ENCODE peak calls at places on chromosomes 2 and 18, in seven cellular contexts. R, J, Q, A, H, Z and F are unnamed samples.

GRCh38 chr2:63444565-63445288 is 143.6 kb downstream of the WDPCP start:
- DNase-seq in R (no peak), A (no peak), J (no peak), Z (no peak), Q (no peak), H (no peak), F (no peak)

GRCh38 chr2:127124426-127124825 is 17.5 kb upstream of the BIN1 start:
- DNase-seq in H (no peak), Q (no peak), R (no peak), J (no peak), A (no peak), Z (no peak), F (no peak)

GRCh38 chr2:121565389-121566250 is 34.9 kb downstream of the RNU4ATAC start:
- DNase-seq in Z (no peak), H (no peak), Q (no peak), A (no peak), R (no peak), J (no peak), F (no peak)

GRCh38 chr2:46315103-46315890 is 18.1 kb downstream of the EPAS1 start:
- DNase-seq in Z (peak), R (no peak), J (peak), A (no peak), H (no peak), Q (no peak), F (no peak)

GRCh38 chr2:218028189-218028495 is 25.3 kb upstream of the TNS1 start:
- DNase-seq in H (no peak), R (no peak), A (no peak), Q (no peak), J (no peak), Z (no peak), F (no peak)

GRCh38 chr2:68426885-68427579 is 40.1 kb downstream of the FBXO48 start:
- DNase-seq in H (no peak), R (no peak), A (no peak), J (no peak), Z (peak), Q (peak), F (no peak)

GRCh38 chr2:138421315-138421970 is 80.1 kb upstream of the SPOPL start:
- DNase-seq in A (no peak), Z (no peak), Q (no peak), R (no peak), H (no peak), J (no peak), F (no peak)

GRCh38 chr2:32418777-32419176 is 62.0 kb downstream of the BIRC6 start:
- DNase-seq in A (no peak), Q (no peak), R (no peak), H (no peak), Z (peak), J (no peak), F (no peak)

GRCh38 chr2:166282178-166282577 is 93.6 kb downstream of the SCN9A start:
- DNase-seq in Q (no peak), R (no peak), Z (no peak), H (no peak), J (no peak), A (no peak), F (no peak)

GRCh38 chr2:46666044-46666662 is 186.8 kb downstream of the TMEM247 start:
- DNase-seq in R (no peak), Z (no peak), Q (no peak), H (no peak), J (no peak), A (no peak), F (no peak)

GRCh38 chr2:128310761-128311160 is 7.9 kb downstream of the HS6ST1 start:
- DNase-seq in J (no peak), H (no peak), Z (no peak), Q (no peak), R (no peak), A (no peak), F (no peak)

GRCh38 chr2:182503886-182504285 is 77.0 kb upstream of the PDE1A start:
- DNase-seq in H (no peak), Q (no peak), A (no peak), Z (peak), R (no peak), J (no peak), F (no peak)

GRCh38 chr2:138066139-138066806 is 102.0 kb downstream of the HNMT start:
- DNase-seq in A (no peak), Z (no peak), R (no peak), Q (no peak), H (no peak), J (no peak), F (no peak)

GRCh38 chr2:2763998-2764355 is 432.9 kb upstream of the MYT1L start:
- DNase-seq in Z (no peak), R (no peak), Q (no peak), A (no peak), H (no peak), J (no peak), F (no peak)

GRCh38 chr2:113240150-113240914 is 38.4 kb downstream of the PAX8 start:
- DNase-seq in A (no peak), Q (no peak), J (peak), Z (peak), H (no peak), R (no peak), F (no peak)

GRCh38 chr2:85792783-85793441 is 39.1 kb downstream of the ATOH8 start:
- DNase-seq in Q (no peak), A (no peak), H (no peak), J (no peak), R (no peak), Z (no peak), F (no peak)

GRCh38 chr2:28399946-28400345 is 7.3 kb downstream of the FOSL2 start:
- DNase-seq in Z (no peak), J (no peak), Q (no peak), R (no peak), A (no peak), H (no peak), F (no peak)

GRCh38 chr2:182715121-182715895 is 749 bp upstream of the DNAJC10 start:
- DNase-seq in J (peak), R (no peak), A (no peak), Q (peak), Z (peak), H (no peak), F (no peak)

GRCh38 chr2:216873573-216873972 is 13.7 kb upstream of the TNP1 start:
- DNase-seq in R (no peak), Z (no peak), J (peak), Q (no peak), H (no peak), A (no peak), F (no peak)

GRCh38 chr18:332721-333513 is 65.1 kb upstream of the THOC1 start:
- DNase-seq in H (no peak), J (peak), A (no peak), Z (no peak), R (no peak), Q (no peak), F (no peak)

GRCh38 chr2:188039307-188039706 is 252.4 kb upstream of the GULP1 start:
- DNase-seq in H (no peak), A (no peak), J (no peak), Z (no peak), R (no peak), Q (no peak), F (no peak)

GRCh38 chr2:6470518-6470917 is 395.2 kb downstream of the CMPK2 start:
- DNase-seq in A (no peak), Z (no peak), Q (no peak), H (no peak), R (no peak), J (no peak), F (peak)

GRCh38 chr2:227423633-227424499 is 36.1 kb upstream of the SCYGR1 start:
- DNase-seq in J (peak), R (no peak), A (no peak), Q (no peak), H (no peak), Z (no peak), F (no peak)

GRCh38 chr2:45458909-45459563 is 152.0 kb downstream of the SRBD1 start:
- DNase-seq in J (no peak), A (no peak), Z (peak), H (no peak), Q (no peak), R (no peak), F (no peak)

GRCh38 chr2:31980674-31981356 is 30.0 kb downstream of the MEMO1 start:
- DNase-seq in R (peak), Q (no peak), Z (no peak), H (no peak), A (no peak), J (no peak), F (peak)

GRCh38 chr2:189762551-189763298 is at the start of gene OSGEPL1:
- DNase-seq in Q (peak), A (peak), R (peak), H (peak), J (peak), Z (peak), F (peak)

GRCh38 chr2:31998731-31999383 is 12.0 kb downstream of the MEMO1 start:
- DNase-seq in H (no peak), A (no peak), Z (no peak), Q (no peak), J (no peak), R (no peak), F (no peak)